ENCODE peak calls at places on chromosomes 1 and 21, in five cellular contexts. S is pancreas, P is tibial nerve, A is Panc1, D is breast epithelium. N is an unnamed sample. For H3K27me3, the result is how much of the 10 kb centered on the place peaks cover.

GRCh38 chr21:42757826-42758655 is 104.6 kb downstream of the PDE9A start:
- DNase-seq in S (no peak), P (no peak), A (no peak), D (no peak), N (no peak)

GRCh38 chr21:29580886-29581285 is 282.2 kb downstream of the BACH1 start:
- DNase-seq in S (no peak), P (no peak), A (no peak), D (no peak), N (no peak)

GRCh38 chr1:210246447-210246846 is 13.9 kb downstream of the SERTAD4 start:
- DNase-seq in S (no peak), P (no peak), A (no peak), D (no peak), N (peak)

GRCh38 chr1:150302907-150303306 is 9.2 kb downstream of the MRPS21 start:
- DNase-seq in S (no peak), P (no peak), A (no peak), D (no peak), N (no peak)

GRCh38 chr1:27045973-27046558 is 33.4 kb upstream of the TENT5B start:
- DNase-seq in S (peak), P (peak), A (peak), D (peak), N (peak)

GRCh38 chr1:177306981-177307380 is 136.2 kb downstream of the BRINP2 start:
- DNase-seq in S (no peak), P (no peak), A (no peak), D (no peak), N (peak)

GRCh38 chr1:29259802-29260441 is 23.6 kb downstream of the PTPRU start:
- DNase-seq in S (peak), P (peak), A (no peak), D (no peak), N (no peak)

GRCh38 chr1:15923241-15923640 is 52.7 kb downstream of the ZBTB17 start:
- DNase-seq in S (no peak), P (no peak), A (no peak), D (no peak), N (peak)

GRCh38 chr1:247392088-247392487 is 23.9 kb upstream of the NLRP3 start:
- DNase-seq in S (no peak), P (no peak), A (no peak), D (no peak), N (no peak)

GRCh38 chr1:16048573-16049189 is 5.1 kb downstream of the CLCNKB start:
- DNase-seq in S (peak), P (peak), A (no peak), D (no peak), N (peak)

GRCh38 chr21:34088752-34089151 is 15.4 kb downstream of the MRPS6 start:
- DNase-seq in S (no peak), P (no peak), A (no peak), D (no peak), N (no peak)

GRCh38 chr1:32900371-32900955 is 726 bp downstream of the TMEM54 start:
- DNase-seq in S (no peak), P (no peak), A (no peak), D (no peak), N (no peak)

GRCh38 chr21:31491617-31492016 is 147.6 kb upstream of the TIAM1 start:
- DNase-seq in S (no peak), P (no peak), A (no peak), D (no peak), N (no peak)

GRCh38 chr1:47013239-47013638 is 10.2 kb upstream of the CYP4X1 start:
- DNase-seq in S (no peak), P (no peak), A (no peak), D (no peak), N (peak)

GRCh38 chr21:25501448-25501847 is 105.8 kb downstream of the MRPL39 start:
- DNase-seq in S (no peak), P (no peak), A (no peak), D (no peak), N (no peak)

GRCh38 chr1:83747853-83748482 is 251.0 kb downstream of the TTLL7 start:
- DNase-seq in S (no peak), P (no peak), A (no peak), D (no peak), N (no peak)

GRCh38 chr21:45320261-45320990 is 32.7 kb upstream of the POFUT2 start:
- DNase-seq in S (peak), P (no peak), A (no peak), D (no peak), N (no peak)

GRCh38 chr1:60129916-60130315 is 56.3 kb upstream of the C1orf87 start:
- DNase-seq in S (no peak), P (no peak), A (no peak), D (no peak), N (no peak)

GRCh38 chr1:182303778-182304177 is 87.8 kb downstream of the GLUL start:
- DNase-seq in S (no peak), P (no peak), A (no peak), D (no peak), N (no peak)

GRCh38 chr1:25878690-25879089 is 3.2 kb upstream of the PAQR7 start:
- DNase-seq in S (no peak), P (no peak), A (no peak), D (no peak), N (no peak)

GRCh38 chr1:29383972-29384371 is 147.7 kb downstream of the PTPRU start:
- DNase-seq in S (no peak), P (no peak), A (no peak), D (no peak), N (peak)

GRCh38 chr1:112718691-112719418 is 3.7 kb upstream of the PPM1J start:
- DNase-seq in S (peak), P (peak), A (no peak), D (peak), N (peak)

GRCh38 chr1:228836427-228836826 is 101.1 kb downstream of the RHOU start:
- DNase-seq in S (no peak), P (no peak), A (no peak), D (no peak), N (no peak)

GRCh38 chr1:7003676-7004075 is 218.4 kb downstream of the CAMTA1 start:
- DNase-seq in S (no peak), P (no peak), A (no peak), D (no peak), N (peak)

GRCh38 chr1:228276901-228277490 is 69.2 kb downstream of the OBSCN start:
- DNase-seq in S (peak), P (no peak), A (no peak), D (no peak), N (no peak)

GRCh38 chr1:117367769-117368059 is 465 bp downstream of the MAN1A2 start:
- DNase-seq in S (no peak), P (no peak), A (no peak), D (no peak), N (peak)

GRCh38 chr21:37582613-37583012 is 216.0 kb downstream of the DYRK1A start:
- DNase-seq in S (no peak), P (peak), A (no peak), D (no peak), N (no peak)

GRCh38 chr1:157201767-157202166 is 63.6 kb upstream of the ETV3 start:
- DNase-seq in S (no peak), P (no peak), A (no peak), D (no peak), N (no peak)

GRCh38 chr1:112706505-112707216 is at the start of gene RHOC:
- DNase-seq in S (peak), P (no peak), A (no peak), D (no peak), N (no peak)

GRCh38 chr21:17866590-17866989 is 47.4 kb upstream of the C21orf91 start:
- DNase-seq in S (no peak), P (no peak), A (no peak), D (no peak), N (no peak)

GRCh38 chr1:211630236-211631081 is 45.0 kb downstream of the NEK2 start:
- DNase-seq in S (no peak), P (no peak), A (no peak), D (no peak), N (no peak)
- TF ChIP-seq CTCF in S (no peak), P (no peak), A (no peak), D (no peak), N (no peak)

DNA sequence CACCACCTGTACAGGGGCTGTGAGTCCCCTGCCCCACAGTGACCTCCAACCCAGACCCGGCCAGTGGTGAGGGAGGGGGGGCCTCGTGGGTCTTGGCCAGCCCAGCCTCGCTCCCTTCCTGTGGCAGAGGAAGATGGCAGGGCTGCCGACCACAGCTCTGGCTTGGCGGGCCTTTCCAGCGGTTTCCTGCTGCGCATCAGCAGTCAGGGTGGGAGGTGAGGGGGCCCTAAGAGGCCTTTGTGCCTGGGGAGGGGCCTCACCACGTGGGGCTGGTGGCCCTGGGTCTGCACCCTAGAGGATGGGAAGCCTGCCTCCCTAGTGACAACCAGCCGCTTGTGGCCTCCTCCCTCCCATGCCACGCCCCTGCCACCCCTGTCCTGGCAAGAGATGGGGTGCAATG is 72.6 kb upstream of the ARHGEF16 start:
- DNase-seq in S (no peak), P (no peak), A (no peak), D (no peak), N (no peak)
- H3K27me3 ChIP-seq in S (under half), P (under half), A (under half), D (half or more), N (under half)

DNA sequence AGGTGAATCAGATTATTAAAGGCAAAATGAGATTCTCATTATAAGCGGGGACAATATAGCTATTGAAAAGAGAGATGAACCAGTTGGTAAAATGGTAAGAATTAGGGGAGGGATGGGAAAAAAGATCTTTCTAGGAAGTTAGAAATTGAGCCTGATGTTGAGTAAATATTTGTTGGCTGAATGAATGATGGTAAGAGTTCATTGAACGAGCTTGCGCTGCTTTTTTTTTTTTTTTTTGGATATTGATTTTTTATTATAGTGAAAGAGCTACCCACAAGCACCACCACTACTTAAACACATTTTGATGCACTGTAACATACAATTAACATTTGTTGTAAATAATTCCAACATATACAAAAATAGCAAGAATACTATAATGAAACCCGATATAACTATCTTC is 1.1 kb upstream of the GCLM start:
- DNase-seq in S (no peak), P (no peak), A (no peak), D (no peak), N (no peak)
- H3K4me3 ChIP-seq in S (no peak), P (no peak), A (no peak), D (no peak), N (no peak)

GRCh38 chr1:1132042-1132927 is 16.4 kb upstream of the C1orf159 start:
- DNase-seq in S (no peak), P (no peak), A (no peak), D (peak), N (no peak)
- TF ChIP-seq CTCF in S (no peak), P (no peak), A (no peak), D (no peak), N (no peak)

N was measured in bronchial epithelial cell.